ENCODE peak calls at places on chromosomes 7 and 10, in four cellular contexts. Z is GM12878, C is SK-N-SH, U is HepG2. R is an unnamed sample.

GRCh38 chr7:141333459-141333858 is 217.8 kb upstream of the AGK start:
- DNase-seq in C (no peak), Z (no peak), U (no peak), R (peak; percentile 28)

GRCh38 chr7:44116087-44116788 is 7.1 kb downstream of the POLD2 start:
- DNase-seq in U (no peak), Z (no peak), C (peak; percentile 41), R (no peak)

GRCh38 chr10:58796242-58796641 is 283.6 kb downstream of the BICC1 start:
- DNase-seq in C (peak; percentile 66), U (no peak), Z (no peak), R (no peak)

GRCh38 chr7:33357846-33358245 is 228.5 kb downstream of the BBS9 start:
- DNase-seq in Z (no peak), U (no peak), C (no peak), R (no peak)

GRCh38 chr7:83588602-83589240 is 60.2 kb downstream of the SEMA3E start:
- DNase-seq in C (peak; percentile 36), Z (no peak), U (no peak), R (no peak)

GRCh38 chr7:927031-927671 is 27.3 kb downstream of the ADAP1 start:
- DNase-seq in Z (no peak), U (peak; percentile 31), C (no peak), R (no peak)

GRCh38 chr10:93071674-93072224 is 1.9 kb upstream of the CYP26A1 start:
- DNase-seq in Z (no peak), C (peak; percentile 80), U (peak; percentile 70), R (peak; percentile 93)

GRCh38 chr7:29102554-29103151 is 43.7 kb downstream of the CPVL start:
- DNase-seq in C (peak; percentile 67), Z (no peak), U (peak; percentile 48), R (peak; percentile 35)

GRCh38 chr10:68423522-68423921 is 16.4 kb upstream of the RUFY2 start:
- DNase-seq in Z (no peak), U (no peak), C (no peak), R (no peak)

GRCh38 chr10:94462130-94462529 is 59.8 kb downstream of the TBC1D12 start:
- DNase-seq in C (no peak), U (peak; percentile 34), Z (no peak), R (no peak)

DNA sequence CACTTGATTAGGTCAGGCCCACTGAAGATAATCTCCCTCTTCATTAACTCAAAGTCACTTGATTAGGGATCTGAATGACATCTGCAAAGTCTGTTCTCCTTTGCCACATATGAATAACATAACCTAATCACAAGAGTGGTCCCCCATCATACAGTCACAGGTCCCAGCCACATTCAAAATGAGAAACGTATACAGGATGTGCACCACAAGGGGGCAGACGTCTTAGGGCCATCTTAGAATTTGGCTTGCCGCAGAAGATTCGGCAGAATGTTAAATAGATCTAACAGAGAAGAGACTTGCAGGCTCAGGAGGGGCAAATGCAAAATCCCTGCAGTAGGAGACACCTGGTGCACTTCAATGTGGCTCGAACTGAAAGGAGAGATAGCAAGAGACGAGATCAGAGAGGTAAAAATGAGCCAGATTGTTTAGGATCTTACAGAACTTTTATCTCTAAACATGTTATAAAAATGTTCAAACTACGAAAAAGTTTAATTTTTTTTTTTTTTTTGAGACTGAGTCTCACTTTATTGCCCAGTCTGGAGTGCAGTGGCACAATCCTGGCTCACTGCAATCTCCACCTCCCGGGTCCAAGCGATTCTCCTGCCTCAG is 10.4 kb upstream of the SMC3 start:
- DNase-seq in Z (no peak), C (peak; percentile 41), U (peak; percentile 24), R (peak; percentile 39)
- TF ChIP-seq MXI1 in Z (no peak), C (no peak), U (no peak), R (no peak)

DNA sequence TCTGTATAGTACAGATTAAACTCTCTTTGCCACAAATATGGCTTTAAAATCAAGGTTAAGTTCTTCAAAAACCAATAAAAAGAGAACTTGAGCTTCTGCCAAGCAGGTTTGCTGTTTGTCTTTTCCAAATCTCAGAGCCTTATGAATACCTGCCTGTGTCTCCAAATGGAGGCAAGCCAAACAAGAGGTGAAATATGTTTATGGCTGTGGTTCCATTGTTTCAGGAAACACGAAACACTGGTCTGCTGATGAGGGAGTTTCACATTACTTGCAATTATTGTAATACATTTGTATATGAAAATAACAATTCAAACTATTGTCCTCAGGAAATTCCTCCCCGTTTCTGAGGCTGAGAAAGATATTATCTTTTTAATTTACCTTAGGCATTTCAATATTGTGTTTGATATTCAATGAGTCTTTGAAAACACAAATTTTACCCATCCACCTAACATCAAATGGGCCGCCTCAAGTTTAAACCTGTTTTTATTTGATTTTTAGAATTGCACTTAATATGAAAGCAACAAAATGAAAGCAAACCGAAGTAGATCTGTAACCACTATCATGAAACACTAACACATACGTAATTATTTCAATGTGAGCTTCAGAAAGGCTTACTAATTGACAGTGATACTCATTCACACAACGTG is 359.3 kb downstream of the HGF start:
- DNase-seq in Z (no peak), U (no peak), C (no peak), R (no peak)
- TF ChIP-seq ZBTB33 in Z (no peak), U (no peak), C (no peak), R (no peak)

DNA sequence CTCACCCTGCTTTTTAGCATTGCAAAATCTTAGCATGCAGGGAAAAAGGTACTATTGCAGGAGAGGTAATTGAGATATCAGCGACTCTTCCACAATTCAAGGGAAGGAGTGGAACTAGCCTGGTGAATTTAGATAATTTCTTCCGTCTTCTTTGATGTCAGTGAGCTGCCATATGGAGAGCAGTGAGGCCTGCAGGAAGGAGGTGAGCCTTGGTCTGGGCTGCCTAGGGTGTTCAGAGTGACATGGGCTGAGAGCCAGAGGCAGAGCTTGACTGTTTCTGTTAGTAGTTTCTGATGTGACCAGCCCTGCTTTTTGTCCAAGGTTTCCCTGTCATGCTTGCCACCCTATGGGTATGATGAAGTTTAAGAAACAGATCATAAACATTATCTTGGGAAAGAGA is 28.6 kb downstream of the KAT6B start:
- DNase-seq in U (no peak), Z (no peak), C (peak; percentile 62), R (no peak)
- TF ChIP-seq MXI1 in U (no peak), Z (no peak), C (peak; percentile 26), R (no peak)

DNA sequence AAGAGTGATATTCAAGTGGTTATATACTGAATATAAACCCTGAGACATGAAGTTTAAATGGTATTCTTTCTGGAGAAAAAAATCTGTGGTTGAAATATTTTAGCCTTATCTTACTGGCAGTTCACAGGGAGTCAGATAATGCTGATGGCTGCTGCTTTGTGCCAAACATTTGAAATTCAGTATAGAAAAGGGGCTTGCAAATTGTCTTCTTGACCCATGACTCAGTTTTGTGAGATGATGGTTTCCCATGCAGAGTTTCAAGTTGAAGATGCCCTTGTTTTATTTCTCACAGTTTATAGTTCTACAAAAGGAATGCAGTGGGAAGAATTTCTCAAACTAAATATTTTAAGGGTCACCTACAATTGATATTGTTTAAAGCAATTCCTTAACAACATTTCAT is 251.1 kb upstream of the MEOX2 start:
- DNase-seq in Z (no peak), U (no peak), C (no peak), R (no peak)
- TF ChIP-seq ZBTB33 in Z (no peak), U (no peak), C (no peak), R (no peak)

GRCh38 chr10:77643795-77644468 is 6.3 kb upstream of the KCNMA1 start:
- DNase-seq in C (peak; percentile 54), U (peak; percentile 27), Z (no peak), R (peak; percentile 50)

GRCh38 chr10:77640167-77640566 is 2.6 kb upstream of the KCNMA1 start:
- DNase-seq in U (no peak), C (no peak), Z (no peak), R (no peak)

GRCh38 chr10:77641344-77641743 is 3.7 kb upstream of the KCNMA1 start:
- DNase-seq in Z (no peak), U (no peak), C (no peak), R (no peak)

GRCh38 chr10:77639756-77640155 is 2.1 kb upstream of the KCNMA1 start:
- DNase-seq in C (no peak), U (no peak), Z (no peak), R (no peak)

GRCh38 chr10:77641788-77642397 is 4.3 kb upstream of the KCNMA1 start:
- DNase-seq in Z (no peak), U (peak; percentile 63), C (peak; percentile 72), R (peak; percentile 71)
- TF ChIP-seq MXI1 in Z (no peak), U (no peak), C (no peak), R (no peak)

DNA sequence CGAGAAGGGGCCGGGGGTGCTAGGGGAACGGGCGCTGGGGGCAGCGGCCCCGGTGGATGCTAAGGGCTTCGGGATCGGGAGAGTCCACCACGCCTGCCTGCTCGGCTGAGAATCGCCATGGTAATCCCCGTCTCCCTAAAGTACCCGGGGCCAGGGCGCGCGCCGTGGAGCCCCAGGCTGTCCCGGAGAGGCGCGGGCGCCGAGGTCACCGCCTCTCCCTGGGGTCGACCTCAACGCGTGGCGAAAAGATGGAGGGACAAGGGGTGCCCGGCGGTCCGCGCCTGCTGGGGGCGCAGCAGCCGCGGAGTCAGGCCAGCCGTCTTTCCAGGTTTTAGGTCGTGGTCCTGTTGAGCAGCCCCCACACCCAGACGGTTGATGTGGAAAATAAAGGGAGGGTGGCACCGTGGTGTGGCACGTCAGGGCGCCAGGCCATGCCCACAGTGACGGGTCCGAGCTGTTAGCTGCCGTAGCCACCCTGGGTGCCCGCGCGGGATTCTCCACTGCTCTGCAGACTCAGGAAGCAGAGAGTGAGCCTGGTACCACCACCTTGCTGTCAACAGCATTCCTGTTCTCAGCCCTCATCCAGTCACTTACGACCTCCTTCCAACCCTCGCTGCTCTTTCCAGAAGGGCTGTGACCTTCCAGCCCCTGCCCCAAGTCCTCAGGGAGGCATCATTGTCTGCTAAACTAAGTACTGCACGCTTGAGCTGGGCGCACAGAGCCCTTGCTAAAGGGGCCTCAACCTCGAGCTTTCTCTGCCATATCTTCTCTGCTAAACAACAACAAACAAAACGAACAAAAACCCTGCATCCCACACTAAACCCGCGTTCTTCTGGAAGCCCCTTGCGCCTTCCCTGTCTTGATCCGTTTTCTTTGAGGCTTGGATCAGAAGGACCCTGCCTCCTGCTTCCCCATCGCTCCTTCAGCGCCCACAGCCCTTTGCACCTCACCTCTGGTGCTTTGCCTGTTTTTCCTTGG is 666 bp downstream of the SMKR1 start:
- DNase-seq in Z (no peak), C (peak; percentile 90), U (no peak), R (no peak)
- TF ChIP-seq ZBTB33 in Z (no peak), C (no peak), U (no peak), R (peak; percentile 84)